ENCODE peak calls at places on chromosomes 6 and 20, in seven cellular contexts. S, L, H, Y, W, Z and Q are unnamed samples.

GRCh38 chr20:31496761-31497295 is 17.4 kb upstream of the HM13 start:
- DNase-seq in S (peak; percentile 68), L (no peak), H (peak; percentile 76), Y (peak; percentile 23), W (peak; percentile 22), Z (peak; percentile 56), Q (peak; percentile 20)

GRCh38 chr20:24503352-24503931 is 34.0 kb downstream of the SYNDIG1 start:
- DNase-seq in S (no peak), L (no peak), H (peak; percentile 36), Y (no peak), W (no peak), Z (no peak), Q (no peak)

GRCh38 chr20:10763117-10763516 is 89.3 kb upstream of the JAG1 start:
- DNase-seq in S (no peak), L (no peak), H (no peak), Y (no peak), W (no peak), Z (no peak), Q (no peak)

GRCh38 chr20:31543966-31544598 is 29.8 kb downstream of the HM13 start:
- DNase-seq in S (no peak), L (no peak), H (peak; percentile 41), Y (peak; percentile 31), W (no peak), Z (no peak), Q (no peak)

GRCh38 chr6:53250761-53251672 is 97.7 kb downstream of the ELOVL5 start:
- DNase-seq in S (no peak), L (no peak), H (no peak), Y (no peak), W (no peak), Z (no peak), Q (no peak)

GRCh38 chr6:149454405-149454848 is 30.4 kb downstream of the ZC3H12D start:
- DNase-seq in S (peak; percentile 98), L (peak; percentile 82), H (peak; percentile 91), Y (peak; percentile 98), W (peak; percentile 88), Z (peak; percentile 84), Q (peak; percentile 79)

GRCh38 chr6:111238464-111239119 is 151.3 kb downstream of the SLC16A10 start:
- DNase-seq in S (no peak), L (no peak), H (no peak), Y (peak; percentile 25), W (no peak), Z (no peak), Q (no peak)

GRCh38 chr6:6984585-6985366 is 123.0 kb upstream of the RREB1 start:
- DNase-seq in S (no peak), L (no peak), H (no peak), Y (peak; percentile 42), W (peak; percentile 32), Z (no peak), Q (no peak)

GRCh38 chr6:151325075-151326050 is 66.0 kb downstream of the ZBTB2 start:
- DNase-seq in S (peak; percentile 87), L (peak; percentile 43), H (peak; percentile 63), Y (peak; percentile 51), W (peak; percentile 45), Z (peak; percentile 37), Q (peak; percentile 53)

GRCh38 chr6:116316772-116317467 is 37.2 kb upstream of the TSPYL1 start:
- DNase-seq in S (peak; percentile 76), L (peak; percentile 65), H (no peak), Y (peak; percentile 23), W (no peak), Z (no peak), Q (no peak)

GRCh38 chr6:139013185-139013800 is 15.3 kb upstream of the ABRACL start:
- DNase-seq in S (no peak), L (no peak), H (no peak), Y (no peak), W (no peak), Z (no peak), Q (no peak)
- TF ChIP-seq POLR2A in S (no peak), L (no peak), H (no peak), Y (no peak), W (no peak), Z (no peak), Q (no peak)

GRCh38 chr6:73461537-73462350 is at the start of gene MTO1:
- DNase-seq in S (peak; percentile 96), L (peak; percentile 93), H (peak; percentile 82), Y (peak; percentile 93), W (peak; percentile 91), Z (peak; percentile 82), Q (peak; percentile 83)
- TF ChIP-seq POLR2A in S (no peak), L (peak; percentile 2), H (peak; percentile 64), Y (peak; percentile 79), W (peak; percentile 65), Z (peak; percentile 55), Q (peak; percentile 44)

GRCh38 chr20:35912877-35913276 is 41.4 kb downstream of the SCAND1 start:
- DNase-seq in S (no peak), L (no peak), H (no peak), Y (no peak), W (no peak), Z (no peak), Q (no peak)
- TF ChIP-seq POLR2A in S (no peak), L (no peak), H (no peak), Y (no peak), W (no peak), Z (no peak), Q (no peak)

GRCh38 chr6:44332585-44332984 is 9.9 kb upstream of the SPATS1 start:
- DNase-seq in S (no peak), L (no peak), H (no peak), Y (no peak), W (no peak), Z (no peak), Q (no peak)
- TF ChIP-seq POLR2A in S (no peak), L (no peak), H (no peak), Y (no peak), W (no peak), Z (no peak), Q (no peak)

GRCh38 chr6:31540640-31541039 is 1.2 kb downstream of the DDX39B start:
- DNase-seq in S (no peak), L (no peak), H (no peak), Y (no peak), W (no peak), Z (no peak), Q (no peak)

GRCh38 chr6:31541059-31541657 is 645 bp downstream of the DDX39B start:
- DNase-seq in S (peak; percentile 62), L (peak; percentile 64), H (no peak), Y (peak; percentile 58), W (peak; percentile 55), Z (no peak), Q (peak; percentile 39)

GRCh38 chr6:31544676-31545075 is 1.7 kb downstream of the ATP6V1G2 start:
- DNase-seq in S (no peak), L (no peak), H (no peak), Y (no peak), W (no peak), Z (no peak), Q (no peak)

GRCh38 chr6:31543639-31544038 is 1.8 kb upstream of the DDX39B start:
- DNase-seq in S (no peak), L (no peak), H (no peak), Y (no peak), W (no peak), Z (no peak), Q (no peak)

DNA sequence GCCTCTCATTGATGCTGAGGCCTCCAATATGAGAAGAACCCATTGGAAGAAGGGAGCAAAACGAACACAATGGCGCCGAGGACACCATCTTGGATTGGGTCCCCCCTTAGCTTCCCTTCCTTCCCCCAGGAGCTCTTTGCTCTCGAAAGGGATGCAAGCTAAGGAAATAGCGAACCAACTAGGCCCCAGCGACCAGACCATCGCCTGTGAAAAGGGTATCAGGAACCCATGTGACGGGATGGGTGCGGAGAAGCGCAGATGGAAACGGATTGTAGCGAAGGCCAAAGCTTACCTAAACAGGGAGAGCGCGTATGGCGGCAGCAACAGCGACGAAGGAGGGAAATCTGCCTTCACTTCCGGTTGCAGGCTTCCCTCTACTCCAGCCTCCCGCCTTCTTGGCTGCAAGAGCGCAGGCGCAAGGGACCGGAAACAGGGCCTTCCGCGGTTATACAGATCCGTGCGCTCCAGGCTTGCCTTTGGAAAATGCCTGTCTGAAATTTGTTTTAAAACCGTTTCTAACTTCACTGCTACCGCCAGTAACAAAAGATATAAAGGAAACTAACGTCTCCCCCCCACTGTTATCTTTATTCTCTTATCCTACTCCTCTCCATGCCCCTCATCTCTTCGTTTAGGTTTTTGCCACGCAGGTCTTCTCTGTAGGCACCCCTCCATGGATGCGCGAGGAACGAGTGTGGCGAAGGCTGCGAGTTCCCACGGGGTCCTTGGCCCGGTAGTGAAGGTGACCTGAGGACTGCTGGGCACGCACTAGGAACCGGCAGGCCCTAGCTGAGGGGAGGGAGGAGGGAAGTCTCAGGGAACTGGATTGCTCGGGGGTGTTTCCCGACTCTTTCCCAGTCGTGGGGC is at the start of gene DDX39B:
- DNase-seq in S (peak; percentile 97), L (peak; percentile 95), H (peak; percentile 93), Y (peak; percentile 98), W (peak; percentile 95), Z (peak; percentile 81), Q (peak; percentile 94)
- TF ChIP-seq POLR2A in S (peak; percentile 29), L (peak; percentile 77), H (peak; percentile 69), Y (peak; percentile 96), W (peak; percentile 85), Z (peak; percentile 80), Q (peak; percentile 78)

DNA sequence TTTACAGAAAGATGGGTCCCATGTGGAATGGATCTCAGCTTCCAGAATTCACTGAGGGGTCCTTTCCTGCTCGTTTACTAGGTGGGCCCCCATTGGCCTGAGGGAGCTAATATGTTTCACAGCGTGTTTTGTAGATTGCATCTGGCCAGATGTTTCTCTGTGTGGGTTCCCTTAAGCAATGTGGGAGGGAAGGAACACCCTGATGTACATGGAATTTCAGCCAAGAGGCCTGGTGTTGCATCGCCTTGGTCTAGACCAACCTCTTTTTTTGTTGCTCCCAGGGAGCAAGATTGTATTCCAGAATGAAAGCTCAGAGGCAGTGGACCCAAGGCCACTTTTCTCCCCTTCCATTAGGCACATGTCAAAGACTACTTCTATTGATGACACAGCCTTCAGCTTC is 826.4 kb downstream of the MAFB start:
- DNase-seq in S (no peak), L (no peak), H (no peak), Y (no peak), W (no peak), Z (no peak), Q (no peak)
- TF ChIP-seq POLR2A in S (no peak), L (no peak), H (no peak), Y (no peak), W (no peak), Z (no peak), Q (no peak)

DNA sequence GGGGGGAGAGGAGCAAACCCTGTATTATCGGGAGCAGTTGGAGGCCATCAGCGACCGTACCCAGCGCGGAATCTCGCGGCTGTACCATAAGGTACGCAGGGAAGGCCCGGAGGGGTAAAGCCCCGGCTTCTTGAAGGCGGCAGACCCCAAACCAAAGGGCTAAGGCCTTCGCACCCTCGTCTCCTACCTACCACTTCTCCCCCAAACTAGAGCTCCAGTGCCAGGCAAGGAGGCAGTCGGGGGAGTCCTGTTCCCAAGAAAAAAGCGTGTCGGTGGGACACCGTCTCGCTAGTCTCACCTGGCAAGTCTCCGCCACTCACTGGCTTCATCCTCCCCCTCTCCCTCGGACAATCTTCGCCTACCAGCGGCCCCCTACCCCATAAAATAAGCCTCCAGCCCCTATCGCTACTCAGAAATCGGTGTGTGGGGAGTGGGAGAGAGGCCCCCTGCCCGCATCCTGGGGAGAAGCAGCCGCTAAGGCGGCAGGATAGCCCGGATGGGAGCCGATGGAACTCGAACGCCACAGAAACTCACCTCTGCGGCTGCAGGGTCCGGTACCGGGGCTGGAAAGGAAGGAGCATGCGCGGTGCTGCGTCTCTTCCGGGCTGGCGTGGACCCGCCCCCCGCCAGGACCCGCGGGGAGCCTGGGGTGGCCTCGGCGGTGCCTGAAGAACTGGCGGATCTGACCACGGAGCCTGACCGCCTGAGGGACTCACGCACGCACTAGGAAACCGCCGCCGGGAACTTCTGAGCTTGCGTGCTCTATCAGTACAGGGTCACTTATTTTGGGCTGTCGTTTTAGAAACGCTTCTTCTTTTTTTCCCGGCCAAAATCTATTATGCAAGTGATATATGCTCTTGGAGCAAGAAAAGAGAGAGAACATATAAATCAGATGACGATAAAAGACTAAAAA is at the start of gene RPS10:
- DNase-seq in S (peak; percentile 96), L (peak; percentile 86), H (peak; percentile 95), Y (peak; percentile 95), W (peak; percentile 94), Z (peak; percentile 87), Q (peak; percentile 83)
- TF ChIP-seq POLR2A in S (peak; percentile 28), L (no peak), H (peak; percentile 80), Y (peak; percentile 92), W (peak; percentile 85), Z (peak; percentile 83), Q (peak; percentile 68)